ENCODE peak calls at places on chromosome 7, in ten cellular contexts. R is right cardiac atrium; A is CD8-positive, alpha-beta T cell; F is IMR-90; U is fibroblast of lung; Y is CD8-positive, alpha-beta memory T cell; I is GM23248; V is upper lobe of left lung; O is PC-9; G is body of pancreas. P is an unnamed sample. For H3K9me3, the result is how much of the 10 kb centered on the place peaks cover.

GRCh38 chr7:8629504-8629903 is 196.1 kb downstream of the NXPH1 start:
- DNase-seq in A (no peak), V (no peak), G (no peak), U (no peak), I (no peak), R (no peak), Y (no peak), O (no peak), F (no peak), P (no peak)

GRCh38 chr7:129210256-129210988 is 14.4 kb upstream of the AHCYL2 start:
- DNase-seq in Y (peak), V (peak), U (peak), O (peak), I (peak), F (peak), R (peak), A (peak), G (peak), P (peak)

GRCh38 chr7:159028456-159029401 is 115.9 kb downstream of the VIPR2 start:
- DNase-seq in G (no peak), O (no peak), V (no peak), U (no peak), A (peak), I (no peak), F (no peak), Y (no peak), R (peak), P (no peak)

GRCh38 chr7:139821349-139822115 is 7.5 kb upstream of the TBXAS1 start:
- DNase-seq in G (no peak), F (no peak), O (no peak), U (no peak), A (no peak), Y (no peak), V (no peak), R (no peak), I (no peak), P (no peak)

GRCh38 chr7:155805826-155806095 is 6.5 kb downstream of the SHH start:
- DNase-seq in F (no peak), G (no peak), R (peak), V (no peak), A (no peak), I (no peak), Y (no peak), O (no peak), U (no peak), P (no peak)

GRCh38 chr7:156499247-156499881 is 141.2 kb upstream of the RNF32 start:
- DNase-seq in V (no peak), Y (no peak), O (no peak), U (no peak), F (no peak), G (no peak), R (no peak), A (no peak), I (no peak), P (no peak)

GRCh38 chr7:80468931-80469714 is 42.7 kb downstream of the GNAT3 start:
- DNase-seq in Y (no peak), V (no peak), R (no peak), F (peak), G (no peak), U (peak), A (no peak), I (no peak), O (no peak), P (no peak)

GRCh38 chr7:24029068-24029467 is 254.9 kb upstream of the NPY start:
- DNase-seq in F (no peak), G (no peak), R (no peak), V (no peak), A (no peak), I (no peak), U (no peak), Y (no peak), O (no peak), P (no peak)

GRCh38 chr7:34039033-34039432 is 133.7 kb downstream of the BMPER start:
- DNase-seq in G (no peak), Y (no peak), V (no peak), R (no peak), I (peak), U (peak), F (peak), A (no peak), O (no peak), P (no peak)

GRCh38 chr7:76300210-76300731 is 2.2 kb upstream of the HSPB1 start:
- DNase-seq in A (no peak), Y (no peak), F (peak), V (no peak), R (no peak), U (peak), G (peak), I (peak), O (peak), P (peak)

GRCh38 chr7:4204530-4205165 is 477.4 kb upstream of the FOXK1 start:
- DNase-seq in I (no peak), G (no peak), O (no peak), R (no peak), U (no peak), Y (peak), A (peak), V (peak), F (no peak), P (no peak)

GRCh38 chr7:13633857-13634256 is 355.6 kb downstream of the ETV1 start:
- DNase-seq in V (no peak), O (no peak), F (peak), G (no peak), U (peak), A (no peak), I (peak), R (no peak), Y (no peak), P (no peak)

GRCh38 chr7:27155816-27156507 is 513 bp downstream of the HOXA7 start:
- DNase-seq in U (no peak), I (peak), A (peak), V (peak), O (no peak), R (no peak), Y (no peak), F (no peak), G (no peak), P (no peak)

GRCh38 chr7:113774182-113774807 is 144.5 kb downstream of the PPP1R3A start:
- DNase-seq in O (peak), A (no peak), R (no peak), I (peak), V (no peak), U (peak), G (peak), Y (no peak), F (peak), P (peak)

GRCh38 chr7:111953611-111954010 is 252.6 kb downstream of the DOCK4 start:
- DNase-seq in U (no peak), R (no peak), I (peak), O (no peak), G (no peak), V (no peak), A (no peak), F (no peak), Y (no peak), P (peak)

GRCh38 chr7:54037873-54038272 is 504.3 kb upstream of the VSTM2A start:
- DNase-seq in I (no peak), O (no peak), R (no peak), F (no peak), U (no peak), G (no peak), Y (no peak), V (no peak), A (no peak), P (no peak)

GRCh38 chr7:145082366-145083240 is 246.8 kb upstream of the TPK1 start:
- DNase-seq in I (no peak), U (no peak), F (no peak), Y (no peak), G (no peak), A (no peak), R (no peak), O (no peak), V (no peak), P (no peak)

GRCh38 chr7:133052357-133052756 is 29.5 kb downstream of the CHCHD3 start:
- DNase-seq in U (peak), A (no peak), G (no peak), R (no peak), I (peak), Y (no peak), O (no peak), V (no peak), F (no peak), P (no peak)

GRCh38 chr7:44213872-44214595 is 13.3 kb downstream of the YKT6 start:
- DNase-seq in G (no peak), F (peak), R (no peak), A (no peak), V (peak), O (no peak), Y (peak), I (peak), U (peak), P (peak)

GRCh38 chr7:29194206-29194593 is 375 bp upstream of the CHN2 start:
- DNase-seq in I (peak), F (no peak), V (no peak), Y (peak), O (no peak), R (peak), G (no peak), A (no peak), U (peak), P (no peak)

GRCh38 chr7:152897401-152897800 is 137.8 kb downstream of the ACTR3B start:
- DNase-seq in Y (no peak), F (no peak), I (no peak), U (no peak), O (no peak), V (no peak), A (no peak), G (no peak), R (no peak), P (no peak)

GRCh38 chr7:27944626-27945025 is 204.7 kb downstream of the TAX1BP1 start:
- DNase-seq in I (peak), O (no peak), F (no peak), Y (no peak), V (no peak), U (no peak), R (no peak), G (no peak), A (no peak), P (no peak)

GRCh38 chr7:36192050-36192824 is 39.2 kb downstream of the EEPD1 start:
- DNase-seq in Y (no peak), G (no peak), O (no peak), R (peak), U (peak), F (peak), A (no peak), I (peak), V (no peak), P (no peak)

GRCh38 chr7:46109447-46109846 is 188.4 kb upstream of the IGFBP3 start:
- DNase-seq in U (no peak), A (no peak), Y (no peak), R (no peak), I (peak), O (no peak), G (no peak), F (no peak), V (no peak), P (no peak)

GRCh38 chr7:155921804-155922506 is 109.7 kb upstream of the SHH start:
- DNase-seq in G (peak), R (no peak), F (no peak), A (no peak), V (no peak), O (peak), U (no peak), Y (no peak), I (no peak), P (peak)

GRCh38 chr7:46257766-46258448 is 336.8 kb upstream of the IGFBP3 start:
- DNase-seq in I (peak), U (peak), V (no peak), G (no peak), A (no peak), F (peak), R (no peak), Y (no peak), O (peak), P (no peak)

GRCh38 chr7:23530355-23530754 is 1.4 kb downstream of the TRA2A start:
- DNase-seq in U (peak), I (peak), A (peak), R (no peak), G (peak), V (no peak), Y (peak), O (peak), F (peak), P (peak)

GRCh38 chr7:34837826-34838225 is 179.8 kb downstream of the NPSR1 start:
- DNase-seq in O (peak), U (peak), Y (no peak), R (no peak), G (no peak), V (no peak), F (no peak), I (no peak), A (no peak), P (no peak)

GRCh38 chr7:128036226-128036940 is 5.1 kb upstream of the LRRC4 start:
- DNase-seq in O (no peak), G (no peak), F (no peak), A (no peak), R (no peak), Y (no peak), U (no peak), V (no peak), I (no peak), P (no peak)

GRCh38 chr7:78367280-78367773 is 568.8 kb downstream of the PHTF2 start:
- DNase-seq in Y (no peak), F (no peak), I (no peak), U (no peak), R (no peak), A (no peak), O (no peak), G (no peak), V (no peak), P (no peak)

GRCh38 chr7:26538216-26538615 is 246.6 kb downstream of the SNX10 start:
- DNase-seq in V (no peak), Y (no peak), I (no peak), O (no peak), G (no peak), F (no peak), R (no peak), A (no peak), U (no peak), P (no peak)

GRCh38 chr7:21967500-21968099 is 21.9 kb upstream of the CDCA7L start:
- DNase-seq in U (peak), A (peak), V (no peak), Y (peak), I (no peak), G (no peak), O (peak), R (no peak), F (no peak), P (peak)

GRCh38 chr7:85719981-85720963 is 533.4 kb upstream of the SEMA3D start:
- DNase-seq in F (peak), U (peak), I (peak), Y (no peak), R (no peak), V (no peak), A (no peak), O (no peak), G (no peak), P (no peak)

GRCh38 chr7:75795831-75796285 is 17.7 kb downstream of the CCL24 start:
- DNase-seq in F (no peak), V (no peak), Y (no peak), O (no peak), U (no peak), G (peak), R (peak), I (no peak), A (no peak), P (peak)

GRCh38 chr7:98879198-98879988 is 1.1 kb downstream of the TRRAP start:
- DNase-seq in Y (peak), G (peak), U (no peak), I (peak), F (peak), A (peak), O (peak), R (no peak), V (no peak), P (peak)

DNA sequence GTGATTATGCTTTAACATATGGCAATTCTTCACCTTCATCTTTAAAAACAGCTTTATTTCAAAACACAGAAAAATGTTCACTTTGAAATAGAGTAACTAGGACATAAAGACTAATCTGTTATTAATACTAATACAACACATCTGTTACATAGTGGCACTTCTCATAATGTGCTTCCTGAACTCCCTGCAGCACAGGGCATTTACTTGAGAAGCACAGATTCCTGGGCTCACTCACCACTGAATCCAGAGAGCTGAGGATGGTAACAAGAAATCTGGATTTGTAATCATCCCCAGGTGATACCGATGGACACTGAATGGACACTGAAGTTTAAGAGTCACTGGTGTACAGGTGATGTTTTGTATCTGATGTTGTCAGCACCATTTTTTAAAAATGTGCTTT is 96.1 kb downstream of the COL28A1 start:
- DNase-seq in I (peak), V (no peak), O (no peak), A (no peak), R (no peak), G (no peak), F (no peak), Y (no peak), U (no peak), P (no peak)
- H3K27ac ChIP-seq in I (peak), V (no peak), O (peak), A (no peak), R (no peak), G (no peak), F (no peak), Y (no peak), U (peak), P (no peak)

GRCh38 chr7:157989611-157990010 is 598.0 kb downstream of the PTPRN2 start:
- DNase-seq in O (no peak), G (no peak), F (no peak), I (no peak), Y (no peak), A (no peak), V (no peak), U (no peak), R (no peak), P (no peak)
- H3K9me3 ChIP-seq in O (under half), G (under half), F (half or more), I (under half), Y (under half), A (under half), V (under half), U (under half), R (under half), P (under half)

GRCh38 chr7:6269527-6269926 is 2.9 kb downstream of the CYTH3 start:
- DNase-seq in Y (no peak), A (no peak), F (no peak), I (no peak), U (no peak), R (no peak), G (no peak), V (no peak), O (no peak), P (no peak)
- H3K4me3 ChIP-seq in Y (no peak), A (no peak), F (no peak), I (no peak), U (no peak), R (no peak), G (no peak), V (no peak), O (no peak), P (no peak)

DNA sequence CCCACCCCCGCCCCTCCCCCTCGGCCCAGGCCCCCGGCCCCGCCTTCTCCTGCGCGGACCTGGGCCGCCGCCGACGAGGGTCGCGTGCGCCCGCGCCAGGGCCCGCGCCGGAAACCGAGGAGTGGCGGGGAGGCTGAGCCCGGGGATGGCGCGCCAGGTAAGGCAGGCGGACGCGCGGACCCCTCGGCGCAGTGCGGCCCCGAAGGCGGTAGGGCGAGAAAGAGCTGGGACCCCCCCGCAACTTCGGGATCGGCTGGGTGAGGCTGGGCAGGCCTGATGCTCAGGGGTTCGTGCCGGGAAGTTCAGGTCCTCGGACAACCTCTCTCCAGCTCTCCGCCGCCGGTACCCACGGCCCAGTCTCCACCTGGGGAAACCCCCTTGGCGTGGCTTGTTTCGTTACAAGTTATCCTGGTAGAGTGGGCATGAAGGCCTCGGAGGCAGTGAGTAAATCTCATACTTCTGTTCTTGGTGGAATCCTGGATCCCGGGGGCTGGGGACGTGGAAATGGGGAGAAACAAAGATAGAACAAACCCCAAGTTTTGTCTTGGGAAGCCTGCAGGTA is 58.4 kb downstream of the ZNF467 start:
- DNase-seq in F (peak), Y (no peak), A (peak), U (peak), R (no peak), G (peak), O (no peak), I (peak), V (no peak), P (peak)
- H3K27ac ChIP-seq in F (peak), Y (peak), A (peak), U (no peak), R (peak), G (no peak), O (no peak), I (no peak), V (peak), P (peak)

GRCh38 chr7:157886711-157887110 is 549.9 kb downstream of the DNAJB6 start:
- DNase-seq in R (no peak), Y (no peak), G (no peak), A (no peak), V (no peak), O (no peak), F (no peak), I (no peak), U (no peak), P (no peak)

GRCh38 chr7:157885140-157885539 is 548.3 kb downstream of the DNAJB6 start:
- DNase-seq in I (no peak), Y (no peak), G (no peak), R (no peak), U (no peak), O (no peak), F (no peak), V (no peak), A (no peak), P (no peak)

GRCh38 chr7:157887400-157887799 is 550.6 kb downstream of the DNAJB6 start:
- DNase-seq in U (no peak), I (no peak), F (no peak), R (no peak), A (no peak), G (no peak), V (no peak), O (no peak), Y (no peak), P (no peak)

GRCh38 chr7:157884461-157885062 is 547.8 kb downstream of the DNAJB6 start:
- DNase-seq in F (no peak), R (no peak), U (no peak), I (no peak), O (no peak), V (no peak), G (no peak), Y (no peak), A (no peak), P (no peak)

GRCh38 chr7:157886261-157886660 is 549.5 kb downstream of the DNAJB6 start:
- DNase-seq in U (no peak), Y (no peak), O (no peak), G (no peak), F (no peak), A (no peak), V (no peak), I (no peak), R (no peak), P (no peak)
- H3K9me3 ChIP-seq in U (under half), Y (under half), O (under half), G (under half), F (under half), A (under half), V (under half), I (under half), R (under half), P (under half)